ENCODE peak calls at places on chromosomes 13 and 19, in eight cellular contexts. P is activated CD4-positive, CD25-positive, alpha-beta regulatory T cell treated with anti-CD3 and anti-CD28 coated beads, Interleukin-2, amount 50 U/mL, for 16 hours; F is activated CD8-positive, alpha-beta memory T cell treated with anti-CD3 and anti-CD28 coated beads for 48 hours; V is stimulated activated CD4-positive, alpha-beta T cell treated with anti-CD3 and anti-CD28 coated beads, Interleukin-15, amount 100 ng/mL, for 1 hour; U is EH; Q is left cardiac atrium; G is activated CD4-positive, alpha-beta memory T cell treated with anti-CD3 and anti-CD28 coated beads, Interleukin-2, amount 10 ng/mL, durations not matched to agents 7 days and 5 days; I is T47D. A is an unnamed sample.

GRCh38 chr19:10113964-10114650 is 2.6 kb downstream of the P2RY11 start:
- DNase-seq in P (no peak), F (no peak), V (no peak), U (no peak), Q (no peak), G (no peak), I (no peak), A (no peak)

GRCh38 chr13:109331898-109332297 is 454.5 kb downstream of the IRS2 start:
- DNase-seq in P (no peak), F (no peak), V (no peak), U (peak), Q (no peak), G (no peak), I (no peak), A (peak)

GRCh38 chr13:40657307-40657706 is 9.1 kb downstream of the FOXO1 start:
- DNase-seq in P (no peak), F (no peak), V (no peak), U (no peak), Q (no peak), G (no peak), I (no peak), A (no peak)

GRCh38 chr13:46119883-46120614 is 15.2 kb upstream of the CPB2 start:
- DNase-seq in P (no peak), F (no peak), V (no peak), U (peak), Q (no peak), G (no peak), I (peak), A (peak)

GRCh38 chr13:52459668-52460067 is 4.4 kb downstream of the CKAP2 start:
- DNase-seq in P (no peak), F (no peak), V (no peak), U (peak), Q (no peak), G (no peak), I (no peak), A (peak)

GRCh38 chr13:53064721-53065120 is 36.1 kb downstream of the OLFM4 start:
- DNase-seq in P (no peak), F (no peak), V (no peak), U (no peak), Q (no peak), G (no peak), I (no peak), A (no peak)

GRCh38 chr13:110965038-110965754 is 50.3 kb upstream of the ANKRD10 start:
- DNase-seq in P (no peak), F (no peak), V (no peak), U (peak), Q (no peak), G (peak), I (no peak), A (peak)

GRCh38 chr19:7515471-7516226 is at the start of gene ZNF358:
- DNase-seq in P (no peak), F (no peak), V (no peak), U (peak), Q (peak), G (peak), I (peak), A (peak)

GRCh38 chr19:2433854-2434253 is 6.5 kb upstream of the TIMM13 start:
- DNase-seq in P (no peak), F (no peak), V (no peak), U (no peak), Q (no peak), G (no peak), I (no peak), A (no peak)

GRCh38 chr19:8334458-8335342 is 8.4 kb downstream of the KANK3 start:
- DNase-seq in P (no peak), F (peak), V (no peak), U (peak), Q (peak), G (peak), I (peak), A (peak)

GRCh38 chr19:41431426-41432386 is 4.5 kb upstream of the B3GNT8 start:
- DNase-seq in P (no peak), F (no peak), V (no peak), U (peak), Q (peak), G (peak), I (peak), A (peak)

GRCh38 chr13:46476174-46476573 is 76.8 kb upstream of the LRCH1 start:
- DNase-seq in P (no peak), F (no peak), V (no peak), U (peak), Q (no peak), G (no peak), I (no peak), A (no peak)

GRCh38 chr19:46191972-46192371 is 37.6 kb upstream of the IGFL1 start:
- DNase-seq in P (no peak), F (no peak), V (no peak), U (no peak), Q (no peak), G (no peak), I (no peak), A (no peak)

GRCh38 chr13:29411493-29411892 is 184.0 kb downstream of the SLC7A1 start:
- DNase-seq in P (no peak), F (no peak), V (no peak), U (peak), Q (no peak), G (no peak), I (no peak), A (peak)

GRCh38 chr19:29248332-29248844 is 35.4 kb upstream of the UQCRFS1 start:
- DNase-seq in P (no peak), F (no peak), V (no peak), U (no peak), Q (no peak), G (no peak), I (no peak), A (no peak)

GRCh38 chr19:14475251-14476073 is at the start of gene PTGER1:
- DNase-seq in P (no peak), F (no peak), V (no peak), U (peak), Q (no peak), G (peak), I (no peak), A (peak)

GRCh38 chr19:10043286-10043927 is 30.1 kb downstream of the RDH8 start:
- DNase-seq in P (no peak), F (no peak), V (no peak), U (peak), Q (no peak), G (no peak), I (peak), A (peak)

GRCh38 chr13:33322474-33322827 is 36.9 kb upstream of the STARD13 start:
- DNase-seq in P (no peak), F (no peak), V (no peak), U (peak), Q (peak), G (no peak), I (no peak), A (peak)

GRCh38 chr13:93259527-93260080 is 33.0 kb downstream of the GPC6 start:
- DNase-seq in P (no peak), F (no peak), V (no peak), U (no peak), Q (no peak), G (no peak), I (no peak), A (peak)

GRCh38 chr19:4057913-4058695 is 8.6 kb downstream of the ZBTB7A start:
- DNase-seq in P (no peak), F (peak), V (no peak), U (peak), Q (peak), G (no peak), I (no peak), A (peak)

GRCh38 chr19:18939922-18940775 is 868 bp downstream of the HOMER3 start:
- DNase-seq in P (no peak), F (no peak), V (no peak), U (peak), Q (peak), G (no peak), I (peak), A (peak)

GRCh38 chr19:29540128-29540527 is 14.3 kb downstream of the VSTM2B start:
- DNase-seq in P (no peak), F (no peak), V (no peak), U (no peak), Q (no peak), G (no peak), I (no peak), A (no peak)

GRCh38 chr19:57267294-57267693 is 13.0 kb upstream of the ZNF460 start:
- DNase-seq in P (no peak), F (no peak), V (no peak), U (peak), Q (no peak), G (no peak), I (no peak), A (no peak)

GRCh38 chr13:46572758-46573384 is 19.9 kb downstream of the LRCH1 start:
- DNase-seq in P (no peak), F (no peak), V (no peak), U (no peak), Q (no peak), G (no peak), I (no peak), A (no peak)

GRCh38 chr19:16141043-16141442 is 2.4 kb upstream of the HSH2D start:
- DNase-seq in P (no peak), F (no peak), V (no peak), U (no peak), Q (no peak), G (peak), I (no peak), A (no peak)

GRCh38 chr13:35016362-35017148 is 74.5 kb downstream of the NBEA start:
- DNase-seq in P (no peak), F (no peak), V (no peak), U (no peak), Q (no peak), G (no peak), I (no peak), A (no peak)

GRCh38 chr13:62357887-62358645 is 942.4 kb upstream of the PCDH20 start:
- DNase-seq in P (no peak), F (no peak), V (no peak), U (no peak), Q (no peak), G (no peak), I (peak), A (peak)

GRCh38 chr19:30318261-30318660 is 53.9 kb upstream of the ZNF536 start:
- DNase-seq in P (no peak), F (no peak), V (no peak), U (no peak), Q (no peak), G (no peak), I (no peak), A (no peak)

GRCh38 chr13:110506859-110507566 is 54.5 kb downstream of the RAB20 start:
- DNase-seq in P (no peak), F (no peak), V (no peak), U (peak), Q (peak), G (no peak), I (no peak), A (peak)

GRCh38 chr13:33471182-33471581 is 185.6 kb upstream of the STARD13 start:
- DNase-seq in P (no peak), F (no peak), V (no peak), U (no peak), Q (no peak), G (no peak), I (peak), A (no peak)

GRCh38 chr19:43595999-43596841 is at the start of the genes IRGQ and ZNF576:
- DNase-seq in P (peak), F (peak), V (peak), U (peak), Q (peak), G (peak), I (peak), A (peak)

GRCh38 chr19:40610396-40611064 is 9.4 kb downstream of the LTBP4 start:
- DNase-seq in P (no peak), F (no peak), V (peak), U (no peak), Q (peak), G (peak), I (peak), A (no peak)

GRCh38 chr19:582497-583197 is 7.0 kb upstream of the HCN2 start:
- DNase-seq in P (no peak), F (no peak), V (no peak), U (peak), Q (no peak), G (no peak), I (no peak), A (peak)

GRCh38 chr19:41895745-41896580 is 13.0 kb downstream of the ARHGEF1 start:
- DNase-seq in P (no peak), F (no peak), V (no peak), U (no peak), Q (no peak), G (no peak), I (no peak), A (no peak)

A was measured in astrocyte of the spinal cord.